ENCODE peak calls at places on chromosomes 3 and 15, in five cellular contexts. P is esophagus muscularis mucosa, Z is EL, X is endothelial cell, O is HTR-8/SVneo. E is an unnamed sample.

GRCh38 chr3:119580148-119580760 is 962 bp downstream of the ADPRH start:
- DNase-seq in P (no peak), X (peak), O (no peak), Z (no peak), E (peak)

GRCh38 chr3:50675179-50676030 is 678 bp downstream of the DOCK3 start:
- DNase-seq in O (no peak), X (peak), Z (no peak), P (peak), E (peak)

GRCh38 chr15:25797511-25798206 is 65.5 kb downstream of the ATP10A start:
- DNase-seq in O (no peak), Z (no peak), P (peak), X (no peak), E (no peak)

GRCh38 chr3:182327196-182327681 is 466.1 kb upstream of the ATP11B start:
- DNase-seq in O (peak), X (no peak), Z (no peak), P (no peak), E (no peak)

GRCh38 chr3:116561529-116561928 is 116.2 kb upstream of the LSAMP start:
- DNase-seq in Z (no peak), O (no peak), P (no peak), X (no peak), E (no peak)

GRCh38 chr15:66565731-66566130 is at the start of gene LCTL:
- DNase-seq in Z (peak), X (no peak), O (peak), P (no peak), E (no peak)

GRCh38 chr15:92073044-92073785 is 219.7 kb downstream of the SLCO3A1 start:
- DNase-seq in X (no peak), P (no peak), Z (no peak), O (no peak), E (no peak)

GRCh38 chr3:71398157-71398836 is 185.2 kb downstream of the FOXP1 start:
- DNase-seq in Z (peak), P (no peak), O (no peak), X (no peak), E (no peak)

GRCh38 chr15:72136170-72137051 is 18.2 kb downstream of the SENP8 start:
- DNase-seq in O (no peak), Z (no peak), P (no peak), X (no peak), E (no peak)

GRCh38 chr15:50148362-50148963 is 29.4 kb upstream of the ATP8B4 start:
- DNase-seq in X (peak), P (no peak), O (no peak), Z (peak), E (peak)

GRCh38 chr3:129121016-129121791 is 400 bp downstream of the RAB43 start:
- DNase-seq in P (no peak), Z (no peak), X (no peak), O (no peak), E (peak)

GRCh38 chr3:170815340-170815739 is 54.7 kb downstream of the RPL22L1 start:
- DNase-seq in X (no peak), O (no peak), P (no peak), Z (no peak), E (peak)

GRCh38 chr15:32856753-32857152 is 138.9 kb downstream of the GREM1 start:
- DNase-seq in X (no peak), Z (peak), P (no peak), O (no peak), E (no peak)

GRCh38 chr3:32176989-32177701 is 61.3 kb upstream of the CMTM8 start:
- DNase-seq in Z (peak), P (no peak), X (peak), O (peak), E (peak)

GRCh38 chr3:55490194-55490913 is 3.2 kb upstream of the WNT5A start:
- DNase-seq in X (no peak), P (peak), O (no peak), Z (peak), E (no peak)

GRCh38 chr3:43727930-43728329 is 37.2 kb downstream of the ABHD5 start:
- DNase-seq in Z (no peak), P (no peak), O (no peak), X (no peak), E (no peak)

GRCh38 chr15:77032647-77033416 is 37.9 kb downstream of the PSTPIP1 start:
- DNase-seq in X (no peak), O (no peak), P (no peak), Z (no peak), E (no peak)

GRCh38 chr3:56835626-56836025 is 33.9 kb upstream of the ARHGEF3 start:
- DNase-seq in X (no peak), P (no peak), O (no peak), Z (peak), E (no peak)

GRCh38 chr3:37768107-37768809 is 93.4 kb upstream of the CTDSPL start:
- DNase-seq in X (no peak), P (no peak), Z (no peak), O (no peak), E (peak)

GRCh38 chr15:99441871-99442267 is 123.9 kb upstream of the MEF2A start:
- DNase-seq in Z (no peak), P (peak), X (no peak), O (no peak), E (no peak)

GRCh38 chr3:100899440-100900091 is 93.7 kb downstream of the ABI3BP start:
- DNase-seq in P (no peak), X (no peak), Z (peak), O (no peak), E (no peak)

GRCh38 chr15:64017591-64018163 is 28.6 kb downstream of the DAPK2 start:
- DNase-seq in P (no peak), O (no peak), X (no peak), Z (no peak), E (no peak)

GRCh38 chr3:187979543-187979942 is 174.4 kb upstream of the LPP start:
- DNase-seq in X (no peak), P (no peak), O (no peak), Z (no peak), E (no peak)

GRCh38 chr3:17352620-17353019 is 389.8 kb downstream of the TBC1D5 start:
- DNase-seq in X (no peak), P (no peak), Z (no peak), O (no peak), E (no peak)

GRCh38 chr15:93955197-93955596 is 276.2 kb upstream of the MCTP2 start:
- DNase-seq in O (no peak), P (no peak), X (no peak), Z (no peak), E (peak)

E was measured in hepatocyte.